ENCODE peak calls at places on chromosome 6, in ten cellular contexts. O is GM12865, H is stomach, W is fibroblast of lung, A is PC-9, K is progenitor cell of endocrine pancreas, F is testis, Z is uterus, X is astrocyte of the spinal cord, T is fibroblast of the aortic adventitia. J is an unnamed sample.

GRCh38 chr6:71496018-71496800 is 207.6 kb downstream of the OGFRL1 start:
- DNase-seq in O (peak; percentile 77), H (no peak), W (peak; percentile 27), A (no peak), K (no peak), F (no peak), Z (no peak), X (peak; percentile 48), T (peak; percentile 39), J (no peak)

GRCh38 chr6:37785002-37785687 is 34.4 kb upstream of the ZFAND3 start:
- DNase-seq in O (no peak), H (no peak), W (no peak), A (no peak), K (no peak), F (no peak), Z (no peak), X (no peak), T (no peak), J (no peak)

GRCh38 chr6:158869010-158869603 is 49.9 kb upstream of the EZR start:
- DNase-seq in O (no peak), H (no peak), W (peak; percentile 70), A (peak; percentile 62), K (no peak), F (no peak), Z (peak; percentile 13), X (no peak), T (no peak), J (no peak)

GRCh38 chr6:43052842-43053544 is 658 bp downstream of the CUL7 start:
- DNase-seq in O (peak; percentile 30), H (no peak), W (peak; percentile 20), A (no peak), K (no peak), F (peak; percentile 61), Z (peak; percentile 27), X (peak; percentile 26), T (peak; percentile 29), J (no peak)

GRCh38 chr6:34630040-34630439 is 66.5 kb downstream of the ILRUN start:
- DNase-seq in O (no peak), H (no peak), W (peak; percentile 96), A (no peak), K (no peak), F (no peak), Z (no peak), X (peak; percentile 92), T (peak; percentile 94), J (no peak)

GRCh38 chr6:52074155-52074554 is 13.3 kb downstream of the PKHD1 start:
- DNase-seq in O (no peak), H (no peak), W (no peak), A (no peak), K (no peak), F (no peak), Z (no peak), X (no peak), T (no peak), J (no peak)

GRCh38 chr6:34017106-34017805 is 128.6 kb downstream of the GRM4 start:
- DNase-seq in O (no peak), H (no peak), W (no peak), A (no peak), K (no peak), F (no peak), Z (no peak), X (no peak), T (no peak), J (no peak)

GRCh38 chr6:85612690-85613474 is 19.2 kb upstream of the SNX14 start:
- DNase-seq in O (no peak), H (no peak), W (no peak), A (no peak), K (no peak), F (no peak), Z (no peak), X (no peak), T (no peak), J (no peak)

GRCh38 chr6:89409461-89410035 is 2.5 kb downstream of the RRAGD start:
- DNase-seq in O (no peak), H (no peak), W (no peak), A (no peak), K (no peak), F (no peak), Z (no peak), X (no peak), T (no peak), J (no peak)

GRCh38 chr6:131027326-131027725 is 35.7 kb downstream of the EPB41L2 start:
- DNase-seq in O (no peak), H (no peak), W (no peak), A (no peak), K (no peak), F (no peak), Z (no peak), X (no peak), T (no peak), J (no peak)

GRCh38 chr6:41638002-41638800 is at the start of gene MDFI:
- DNase-seq in O (no peak), H (no peak), W (peak; percentile 58), A (no peak), K (peak; percentile 26), F (peak; percentile 29), Z (no peak), X (peak; percentile 56), T (no peak), J (no peak)

GRCh38 chr6:89032599-89032998 is 48.0 kb upstream of the PNRC1 start:
- DNase-seq in O (peak; percentile 46), H (no peak), W (no peak), A (no peak), K (no peak), F (no peak), Z (no peak), X (no peak), T (peak; percentile 63), J (no peak)

GRCh38 chr6:106155219-106155830 is 69.2 kb downstream of the PRDM1 start:
- DNase-seq in O (no peak), H (no peak), W (no peak), A (no peak), K (no peak), F (no peak), Z (no peak), X (no peak), T (peak; percentile 46), J (no peak)

GRCh38 chr6:16769131-16769985 is 8.1 kb upstream of the ATXN1 start:
- DNase-seq in O (peak; percentile 49), H (peak; percentile 44), W (peak; percentile 99), A (peak; percentile 85), K (no peak), F (no peak), Z (peak; percentile 63), X (peak; percentile 91), T (peak; percentile 95), J (peak; percentile 79)
- TF ChIP-seq CTCF in O (no peak), H (no peak), W (no peak), A (peak; percentile 41), K (no peak), F (no peak), Z (no peak), X (no peak), T (no peak), J (no peak)

GRCh38 chr6:47527274-47527673 is 49.7 kb downstream of the CD2AP start:
- DNase-seq in O (no peak), H (no peak), W (no peak), A (no peak), K (no peak), F (no peak), Z (no peak), X (no peak), T (no peak), J (no peak)
- TF ChIP-seq CTCF in O (no peak), H (no peak), W (no peak), A (no peak), K (no peak), F (no peak), Z (no peak), X (no peak), T (no peak), J (no peak)

GRCh38 chr6:36196049-36196879 is at the start of gene BRPF3:
- DNase-seq in O (peak; percentile 81), H (peak; percentile 81), W (peak; percentile 71), A (peak; percentile 80), K (peak; percentile 78), F (peak; percentile 75), Z (peak; percentile 78), X (peak; percentile 70), T (peak; percentile 68), J (peak; percentile 90)
- TF ChIP-seq CTCF in O (peak; percentile 62), H (no peak), W (peak; percentile 27), A (peak; percentile 38), K (peak; percentile 64), F (peak; percentile 71), Z (peak; percentile 89), X (peak; percentile 37), T (peak; percentile 39), J (peak; percentile 65)

GRCh38 chr6:39370021-39370420 is 47.5 kb upstream of the KCNK16 start:
- DNase-seq in O (no peak), H (no peak), W (no peak), A (no peak), K (no peak), F (no peak), Z (no peak), X (no peak), T (no peak), J (no peak)
- TF ChIP-seq CTCF in O (no peak), H (no peak), W (peak; percentile 26), A (peak; percentile 17), K (peak; percentile 32), F (no peak), Z (no peak), X (peak; percentile 31), T (no peak), J (no peak)

GRCh38 chr6:39228111-39228971 is 934 bp downstream of the KCNK5 start:
- DNase-seq in O (no peak), H (no peak), W (no peak), A (no peak), K (no peak), F (no peak), Z (no peak), X (no peak), T (no peak), J (no peak)

GRCh38 chr6:39231386-39231785 is 2.1 kb upstream of the KCNK5 start:
- DNase-seq in O (no peak), H (no peak), W (no peak), A (no peak), K (no peak), F (no peak), Z (no peak), X (no peak), T (no peak), J (no peak)

GRCh38 chr6:39226606-39227300 is 2.5 kb downstream of the KCNK5 start:
- DNase-seq in O (no peak), H (no peak), W (no peak), A (no peak), K (no peak), F (no peak), Z (no peak), X (no peak), T (no peak), J (no peak)

GRCh38 chr6:39227476-39227875 is 1.8 kb downstream of the KCNK5 start:
- DNase-seq in O (no peak), H (no peak), W (no peak), A (no peak), K (no peak), F (no peak), Z (no peak), X (no peak), T (no peak), J (no peak)

GRCh38 chr6:39228992-39229767 is at the start of gene KCNK5:
- DNase-seq in O (peak; percentile 36), H (peak; percentile 89), W (peak; percentile 20), A (peak; percentile 89), K (peak; percentile 68), F (peak; percentile 84), Z (no peak), X (peak; percentile 7), T (peak; percentile 10), J (peak; percentile 96)
- TF ChIP-seq CTCF in O (peak; percentile 15), H (peak; percentile 79), W (peak; percentile 18), A (peak; percentile 86), K (peak; percentile 76), F (peak; percentile 29), Z (no peak), X (peak; percentile 8), T (peak; percentile 27), J (peak; percentile 88)

J was measured in Calu3.